ENCODE peak calls at places on chromosome 13, in four cellular contexts. A is tibial nerve, X is stomach, D is ovary. L is an unnamed sample.

GRCh38 chr13:31246918-31247317 is 47.1 kb downstream of the B3GLCT start:
- DNase-seq in A (no peak), X (no peak), D (no peak), L (no peak)

GRCh38 chr13:20711301-20712044 is 8.0 kb downstream of the IL17D start:
- DNase-seq in A (no peak), X (no peak), D (no peak), L (no peak)

GRCh38 chr13:110228936-110229904 is 77.7 kb downstream of the COL4A1 start:
- DNase-seq in A (no peak), X (no peak), D (no peak), L (no peak)

GRCh38 chr13:100399455-100399854 is 189.1 kb downstream of the GGACT start:
- DNase-seq in A (no peak), X (no peak), D (no peak), L (no peak)

GRCh38 chr13:19604306-19604705 is 29.2 kb upstream of the MPHOSPH8 start:
- DNase-seq in A (no peak), X (no peak), D (no peak), L (no peak)

GRCh38 chr13:79770056-79770455 is 289.1 kb downstream of the NDFIP2 start:
- DNase-seq in A (no peak), X (no peak), D (no peak), L (no peak)

GRCh38 chr13:33454844-33455256 is 169.3 kb upstream of the STARD13 start:
- DNase-seq in A (no peak), X (no peak), D (no peak), L (no peak)

GRCh38 chr13:94535231-94535630 is 55.7 kb upstream of the DCT start:
- DNase-seq in A (no peak), X (no peak), D (no peak), L (no peak)

GRCh38 chr13:52162279-52163101 is 3.1 kb upstream of the NEK3 start:
- DNase-seq in A (no peak), X (no peak), D (no peak), L (no peak)

GRCh38 chr13:35926859-35927530 is 204.2 kb downstream of the DCLK1 start:
- DNase-seq in A (peak), X (no peak), D (no peak), L (no peak)

GRCh38 chr13:73860501-73860900 is 273.7 kb downstream of the KLF12 start:
- DNase-seq in A (no peak), X (no peak), D (no peak), L (no peak)

GRCh38 chr13:73687087-73687486 is 447.1 kb downstream of the KLF12 start:
- DNase-seq in A (no peak), X (no peak), D (no peak), L (no peak)

GRCh38 chr13:71663431-71663830 is 203.6 kb downstream of the DACH1 start:
- DNase-seq in A (no peak), X (no peak), D (no peak), L (no peak)

GRCh38 chr13:50693755-50694154 is 149.7 kb downstream of the DLEU7 start:
- DNase-seq in A (no peak), X (peak), D (no peak), L (no peak)

GRCh38 chr13:98664047-98664446 is 87.1 kb upstream of the STK24 start:
- DNase-seq in A (no peak), X (no peak), D (no peak), L (no peak)

GRCh38 chr13:62643799-62644484 is 1228.3 kb upstream of the PCDH20 start:
- DNase-seq in A (no peak), X (no peak), D (no peak), L (no peak)

GRCh38 chr13:95300625-95301134 is 571 bp downstream of the ABCC4 start:
- DNase-seq in A (no peak), X (peak), D (peak), L (peak)

GRCh38 chr13:32323912-32324311 is 8.6 kb downstream of the BRCA2 start:
- DNase-seq in A (no peak), X (no peak), D (no peak), L (no peak)

GRCh38 chr13:87680298-87680697 is 9.1 kb downstream of the SLITRK5 start:
- DNase-seq in A (no peak), X (no peak), D (no peak), L (no peak)

GRCh38 chr13:93680329-93680728 is 453.7 kb downstream of the GPC6 start:
- DNase-seq in A (no peak), X (no peak), D (no peak), L (no peak)

GRCh38 chr13:51303063-51303552 is 36.4 kb upstream of the SERPINE3 start:
- DNase-seq in A (no peak), X (no peak), D (no peak), L (no peak)

GRCh38 chr13:97855570-97855970 is 97.9 kb upstream of the IPO5 start:
- DNase-seq in A (no peak), X (no peak), D (peak), L (no peak)

GRCh38 chr13:97434417-97435296 is 688 bp downstream of the RAP2A start:
- DNase-seq in A (peak), X (peak), D (peak), L (peak)

GRCh38 chr13:70816853-70817252 is 708.6 kb upstream of the KLHL1 start:
- DNase-seq in A (no peak), X (no peak), D (no peak), L (no peak)

GRCh38 chr13:94967183-94968039 is 255.1 kb upstream of the SOX21 start:
- DNase-seq in A (no peak), X (peak), D (peak), L (no peak)

GRCh38 chr13:100513171-100513570 is 75.4 kb downstream of the GGACT start:
- DNase-seq in A (no peak), X (no peak), D (no peak), L (no peak)

GRCh38 chr13:66237411-66238062 is 992.6 kb downstream of the PCDH9 start:
- DNase-seq in A (no peak), X (no peak), D (no peak), L (no peak)

GRCh38 chr13:112586334-112586733 is 1.6 kb downstream of the TUBGCP3 start:
- DNase-seq in A (no peak), X (no peak), D (no peak), L (no peak)

GRCh38 chr13:83350569-83350968 is 531.7 kb downstream of the SLITRK1 start:
- DNase-seq in A (no peak), X (no peak), D (no peak), L (no peak)

GRCh38 chr13:29162638-29163037 is 342.5 kb downstream of the MTUS2 start:
- DNase-seq in A (no peak), X (no peak), D (no peak), L (no peak)

GRCh38 chr13:44575741-44576395 is at the start of gene TSC22D1:
- DNase-seq in A (peak), X (peak), D (peak), L (no peak)
- TF ChIP-seq CTCF in A (no peak), X (no peak), D (no peak), L (no peak)

GRCh38 chr13:114062754-114063153 is 69.7 kb downstream of the RASA3 start:
- DNase-seq in A (no peak), X (no peak), D (no peak), L (no peak)
- TF ChIP-seq POLR2A in A (no peak), X (no peak), D (no peak), L (no peak)

GRCh38 chr13:76161143-76161542 is 525.0 kb downstream of the LMO7 start:
- DNase-seq in A (no peak), X (no peak), D (no peak), L (peak)
- H3K27ac ChIP-seq in A (no peak), X (peak), D (no peak), L (no peak)

GRCh38 chr13:26602783-26603182 is 45.3 kb downstream of the WASF3 start:
- DNase-seq in A (no peak), X (no peak), D (no peak), L (no peak)

GRCh38 chr13:26600345-26600761 is 42.9 kb downstream of the WASF3 start:
- DNase-seq in A (no peak), X (no peak), D (no peak), L (peak)

GRCh38 chr13:26604784-26605183 is 47.3 kb downstream of the WASF3 start:
- DNase-seq in A (peak), X (no peak), D (peak), L (peak)

GRCh38 chr13:26601669-26602068 is 44.2 kb downstream of the WASF3 start:
- DNase-seq in A (no peak), X (no peak), D (no peak), L (no peak)

GRCh38 chr13:26605845-26606244 is 48.4 kb downstream of the WASF3 start:
- DNase-seq in A (no peak), X (no peak), D (no peak), L (no peak)
- TF ChIP-seq CTCF in A (no peak), X (no peak), D (no peak), L (no peak)

GRCh38 chr13:91357613-91358383 is 10.3 kb downstream of the MIR17HG start:
- DNase-seq in A (no peak), X (no peak), D (no peak), L (no peak)

GRCh38 chr13:91359071-91359470 is 11.6 kb downstream of the MIR17HG start:
- DNase-seq in A (no peak), X (no peak), D (no peak), L (no peak)

GRCh38 chr13:91359566-91359965 is 12.1 kb downstream of the MIR17HG start:
- DNase-seq in A (no peak), X (no peak), D (no peak), L (no peak)

GRCh38 chr13:91356919-91357612 is 9.6 kb downstream of the MIR17HG start:
- DNase-seq in A (no peak), X (no peak), D (no peak), L (no peak)

DNA sequence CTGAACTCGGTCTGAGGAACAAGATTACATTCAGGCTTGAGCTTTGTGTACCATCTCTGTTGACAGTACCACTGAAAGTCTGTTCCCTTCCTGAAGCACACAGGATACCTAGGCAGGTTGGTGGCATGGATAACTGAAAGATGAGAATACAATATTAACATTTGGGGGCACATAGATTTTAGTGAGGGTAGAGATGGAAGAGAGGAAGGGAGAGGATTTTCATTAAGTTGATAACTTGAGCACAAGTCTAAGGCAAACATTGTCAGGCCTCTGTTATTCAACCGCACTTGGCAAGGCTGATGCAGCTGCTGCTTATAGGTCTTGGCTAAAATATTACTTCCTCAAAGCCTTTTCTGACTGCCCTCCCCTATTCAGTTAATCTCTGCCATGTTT is 10.9 kb downstream of the MIR17HG start:
- DNase-seq in A (no peak), X (peak), D (no peak), L (no peak)
- TF ChIP-seq POLR2A in A (no peak), X (no peak), D (no peak), L (no peak)

DNA sequence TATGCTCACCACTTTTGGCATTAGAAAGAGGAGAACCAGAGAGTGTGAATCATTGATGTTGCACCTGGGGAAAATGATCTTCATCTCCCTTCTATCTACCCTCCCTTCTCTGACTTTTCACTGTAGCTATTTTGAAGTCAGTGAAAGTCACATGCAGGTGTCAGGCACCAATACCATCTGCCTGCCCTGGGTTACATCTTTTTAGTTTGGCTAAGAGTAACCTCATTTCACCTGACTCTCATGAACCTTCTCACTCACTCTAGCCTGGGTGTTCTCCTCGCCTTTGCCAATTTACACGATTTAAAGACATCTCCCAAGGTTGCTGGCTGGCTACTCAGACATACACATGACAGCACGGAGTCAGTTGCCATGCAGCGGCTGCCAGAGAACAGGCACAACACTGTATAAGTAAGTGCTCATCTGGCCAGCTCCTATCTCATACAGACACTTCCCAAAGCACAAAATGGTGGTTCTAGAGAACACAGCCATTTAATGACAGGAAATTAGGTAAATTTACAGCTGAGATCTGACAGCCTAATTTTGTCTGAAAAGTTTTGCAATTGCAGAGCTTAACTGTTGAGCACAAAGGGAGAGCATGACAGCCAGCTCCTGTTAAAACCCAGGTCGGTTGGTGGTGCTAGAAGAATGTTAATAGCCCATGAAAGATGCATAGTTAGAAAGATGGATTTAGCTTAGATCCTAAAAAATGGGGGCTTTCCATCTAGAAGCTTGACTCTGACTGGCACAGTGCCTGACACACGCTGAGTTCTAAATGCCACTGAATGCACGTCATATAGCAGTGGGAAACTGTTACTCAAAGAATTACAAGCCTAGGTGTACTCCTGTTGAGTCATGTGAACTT is 32.5 kb downstream of the LCP1 start:
- DNase-seq in A (no peak), X (no peak), D (no peak), L (no peak)
- H3K27ac ChIP-seq in A (no peak), X (no peak), D (no peak), L (no peak)

GRCh38 chr13:67520886-67521285 is 290.8 kb upstream of the PCDH9 start:
- DNase-seq in A (no peak), X (no peak), D (no peak), L (no peak)

GRCh38 chr13:67518785-67519184 is 288.6 kb upstream of the PCDH9 start:
- DNase-seq in A (no peak), X (no peak), D (no peak), L (no peak)

GRCh38 chr13:67515895-67516294 is 285.8 kb upstream of the PCDH9 start:
- DNase-seq in A (no peak), X (no peak), D (no peak), L (no peak)
- TF ChIP-seq CTCF in A (no peak), X (no peak), D (no peak), L (no peak)

GRCh38 chr13:40197936-40198335 is 468.5 kb downstream of the FOXO1 start:
- DNase-seq in A (no peak), X (no peak), D (no peak), L (no peak)
- TF ChIP-seq POLR2A in A (no peak), X (no peak), D (no peak), L (no peak)